ENCODE peak calls at places on chromosomes 4 and X, in eight cellular contexts. One of them, this sample, is unnamed.

GRCh38 chr4:101756181-101756580 is 34.3 kb upstream of the BANK1 start:
- DNase-seq in epithelial cell of esophagus: no peak
- DNase-seq in astrocyte of the cerebellum: no peak
- DNase-seq in tibial artery: no peak
- DNase-seq in GM23248: no peak
- DNase-seq in IMR-90: no peak
- DNase-seq in upper lobe of left lung: no peak
- DNase-seq in pancreas: no peak
- DNase-seq in this sample: no peak

GRCh38 chr4:2284934-2285664 is 23.2 kb upstream of the MXD4 start:
- DNase-seq in epithelial cell of esophagus: no peak
- DNase-seq in astrocyte of the cerebellum: peak; percentile 23
- DNase-seq in tibial artery: peak; percentile 41
- DNase-seq in GM23248: peak; percentile 79
- DNase-seq in IMR-90: peak; percentile 79
- DNase-seq in upper lobe of left lung: no peak
- DNase-seq in pancreas: peak; percentile 30
- DNase-seq in this sample: no peak

GRCh38 chr4:99806545-99806944 is 10.1 kb upstream of the DAPP1 start:
- DNase-seq in epithelial cell of esophagus: no peak
- DNase-seq in astrocyte of the cerebellum: no peak
- DNase-seq in tibial artery: no peak
- DNase-seq in GM23248: no peak
- DNase-seq in IMR-90: no peak
- DNase-seq in upper lobe of left lung: no peak
- DNase-seq in pancreas: no peak
- DNase-seq in this sample: no peak

GRCh38 chr4:8144359-8144758 is 14.3 kb downstream of the ABLIM2 start:
- DNase-seq in epithelial cell of esophagus: no peak
- DNase-seq in astrocyte of the cerebellum: no peak
- DNase-seq in tibial artery: no peak
- DNase-seq in GM23248: peak; percentile 28
- DNase-seq in IMR-90: no peak
- DNase-seq in upper lobe of left lung: no peak
- DNase-seq in pancreas: no peak
- DNase-seq in this sample: no peak

GRCh38 chrX:17413228-17413627 is 38.2 kb downstream of the NHS start:
- DNase-seq in epithelial cell of esophagus: peak; percentile 78
- DNase-seq in astrocyte of the cerebellum: peak; percentile 76
- DNase-seq in tibial artery: no peak
- DNase-seq in GM23248: peak; percentile 80
- DNase-seq in IMR-90: peak; percentile 88
- DNase-seq in upper lobe of left lung: no peak
- DNase-seq in pancreas: no peak
- DNase-seq in this sample: no peak

GRCh38 chr4:140152015-140152703 is 1.8 kb downstream of the MAML3 start:
- DNase-seq in epithelial cell of esophagus: peak; percentile 4
- DNase-seq in astrocyte of the cerebellum: no peak
- DNase-seq in tibial artery: peak; percentile 85
- DNase-seq in GM23248: peak; percentile 80
- DNase-seq in IMR-90: no peak
- DNase-seq in upper lobe of left lung: peak; percentile 81
- DNase-seq in pancreas: peak; percentile 86
- DNase-seq in this sample: peak; percentile 57

GRCh38 chrX:110408949-110409588 is 50.4 kb downstream of the RTL9 start:
- DNase-seq in epithelial cell of esophagus: no peak
- DNase-seq in astrocyte of the cerebellum: no peak
- DNase-seq in tibial artery: no peak
- DNase-seq in GM23248: no peak
- DNase-seq in IMR-90: peak; percentile 76
- DNase-seq in upper lobe of left lung: no peak
- DNase-seq in pancreas: no peak
- DNase-seq in this sample: no peak

GRCh38 chrX:78769356-78769755 is 21.8 kb downstream of the LPAR4 start:
- DNase-seq in epithelial cell of esophagus: no peak
- DNase-seq in astrocyte of the cerebellum: no peak
- DNase-seq in tibial artery: no peak
- DNase-seq in GM23248: no peak
- DNase-seq in IMR-90: no peak
- DNase-seq in upper lobe of left lung: no peak
- DNase-seq in pancreas: no peak
- DNase-seq in this sample: no peak

GRCh38 chr4:86048426-86048825 is 311.4 kb downstream of the MAPK10 start:
- DNase-seq in epithelial cell of esophagus: peak; percentile 65
- DNase-seq in astrocyte of the cerebellum: peak; percentile 20
- DNase-seq in tibial artery: no peak
- DNase-seq in GM23248: peak; percentile 88
- DNase-seq in IMR-90: peak; percentile 40
- DNase-seq in upper lobe of left lung: no peak
- DNase-seq in pancreas: no peak
- DNase-seq in this sample: no peak

GRCh38 chr4:125492957-125493356 is 178.2 kb downstream of the FAT4 start:
- DNase-seq in epithelial cell of esophagus: no peak
- DNase-seq in astrocyte of the cerebellum: no peak
- DNase-seq in tibial artery: no peak
- DNase-seq in GM23248: no peak
- DNase-seq in IMR-90: no peak
- DNase-seq in upper lobe of left lung: no peak
- DNase-seq in pancreas: no peak
- DNase-seq in this sample: no peak

GRCh38 chr4:106409901-106410889 is 41.6 kb upstream of the GIMD1 start:
- DNase-seq in epithelial cell of esophagus: no peak
- DNase-seq in astrocyte of the cerebellum: no peak
- DNase-seq in tibial artery: no peak
- DNase-seq in GM23248: no peak
- DNase-seq in IMR-90: no peak
- DNase-seq in upper lobe of left lung: no peak
- DNase-seq in pancreas: no peak
- DNase-seq in this sample: no peak

GRCh38 chr4:126354784-126355183 is 1040.0 kb downstream of the FAT4 start:
- DNase-seq in epithelial cell of esophagus: peak; percentile 79
- DNase-seq in astrocyte of the cerebellum: no peak
- DNase-seq in tibial artery: no peak
- DNase-seq in GM23248: no peak
- DNase-seq in IMR-90: no peak
- DNase-seq in upper lobe of left lung: no peak
- DNase-seq in pancreas: no peak
- DNase-seq in this sample: no peak

GRCh38 chrX:40646489-40647306 is 663 bp downstream of the CXorf38 start:
- DNase-seq in epithelial cell of esophagus: peak; percentile 24
- DNase-seq in astrocyte of the cerebellum: no peak
- DNase-seq in tibial artery: peak; percentile 74
- DNase-seq in GM23248: peak; percentile 67
- DNase-seq in IMR-90: peak; percentile 43
- DNase-seq in upper lobe of left lung: peak; percentile 50
- DNase-seq in pancreas: peak; percentile 80
- DNase-seq in this sample: no peak

GRCh38 chr4:41209901-41210300 is 4.4 kb downstream of the APBB2 start:
- DNase-seq in epithelial cell of esophagus: no peak
- DNase-seq in astrocyte of the cerebellum: no peak
- DNase-seq in tibial artery: no peak
- DNase-seq in GM23248: no peak
- DNase-seq in IMR-90: no peak
- DNase-seq in upper lobe of left lung: no peak
- DNase-seq in pancreas: no peak
- DNase-seq in this sample: no peak

DNA sequence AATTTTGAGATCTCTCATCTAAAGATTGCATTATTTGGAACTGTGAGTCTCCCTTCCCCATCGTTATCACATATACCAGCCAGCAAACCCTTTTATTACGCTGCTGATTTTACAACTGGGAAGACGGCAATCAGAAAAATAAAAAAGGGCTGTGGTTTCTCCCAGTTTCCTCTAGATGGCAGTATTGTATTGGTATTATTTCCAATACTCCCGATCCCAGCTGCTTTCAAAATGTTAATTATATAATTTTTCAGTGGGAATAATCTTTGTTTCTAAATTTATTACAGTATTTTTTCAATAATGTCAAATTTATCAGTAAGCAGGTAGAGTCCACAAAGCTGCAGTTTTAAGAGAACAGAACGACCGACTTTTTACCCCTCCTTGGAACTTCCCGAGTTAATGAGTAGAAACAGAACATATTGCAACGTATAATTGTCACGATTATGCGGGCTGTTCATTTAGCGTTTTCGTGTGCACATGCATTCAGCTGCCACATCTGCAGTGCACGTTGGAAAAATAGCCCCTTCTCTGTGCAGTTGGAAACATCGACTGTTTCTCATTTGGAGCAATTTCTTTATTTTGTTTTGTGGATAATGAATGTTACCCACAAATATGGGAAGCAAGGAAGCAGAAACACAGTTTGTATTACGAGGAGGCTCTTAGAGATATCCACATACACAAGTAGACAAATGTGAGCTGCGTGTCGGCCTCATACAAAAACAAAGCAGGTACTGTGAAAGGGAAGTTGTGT is 187.9 kb downstream of the STIM2 start:
- DNase-seq in epithelial cell of esophagus: peak; percentile 28
- DNase-seq in astrocyte of the cerebellum: peak; percentile 8
- DNase-seq in tibial artery: no peak
- DNase-seq in GM23248: peak; percentile 61
- DNase-seq in IMR-90: peak; percentile 27
- DNase-seq in upper lobe of left lung: no peak
- DNase-seq in pancreas: no peak
- DNase-seq in this sample: peak; percentile 12
- H3K4me3 ChIP-seq in epithelial cell of esophagus: no peak overlapping the region
- H3K4me3 ChIP-seq in astrocyte of the cerebellum: peak overlapping the region; percentile 33
- H3K4me3 ChIP-seq in tibial artery: peak overlapping the region; percentile 21
- H3K4me3 ChIP-seq in GM23248: peak overlapping the region; percentile 72
- H3K4me3 ChIP-seq in IMR-90: peak overlapping the region; percentile 44
- H3K4me3 ChIP-seq in upper lobe of left lung: peak overlapping the region; percentile 44
- H3K4me3 ChIP-seq in pancreas: no peak overlapping the region
- H3K4me3 ChIP-seq in this sample: no peak overlapping the region

DNA sequence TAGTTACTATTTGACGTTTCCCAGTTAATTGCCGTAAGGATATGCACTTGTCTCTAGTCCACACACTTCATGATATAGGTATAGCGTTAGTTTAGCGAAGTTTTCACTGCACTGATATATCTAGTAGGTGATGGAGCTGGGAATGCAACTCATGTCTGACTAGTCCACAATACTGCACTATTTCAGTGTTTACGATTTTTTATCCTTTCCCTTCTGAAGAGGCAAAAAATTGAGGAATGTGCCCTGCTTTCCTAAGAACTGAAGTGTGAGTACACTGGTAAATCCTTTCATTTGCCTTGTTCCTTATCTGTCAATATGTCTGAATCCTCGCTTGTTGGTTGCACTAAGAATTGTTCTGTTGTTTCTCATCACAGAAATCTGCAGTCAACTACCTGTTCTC is 1.0 kb downstream of the RPL36A start:
- DNase-seq in epithelial cell of esophagus: no peak
- DNase-seq in astrocyte of the cerebellum: no peak
- DNase-seq in tibial artery: no peak
- DNase-seq in GM23248: no peak
- DNase-seq in IMR-90: no peak
- DNase-seq in upper lobe of left lung: no peak
- DNase-seq in pancreas: no peak
- DNase-seq in this sample: no peak
- H3K4me3 ChIP-seq in epithelial cell of esophagus: peak overlapping the region; percentile 77
- H3K4me3 ChIP-seq in astrocyte of the cerebellum: peak overlapping the region; percentile 59
- H3K4me3 ChIP-seq in tibial artery: peak overlapping the region; percentile 53
- H3K4me3 ChIP-seq in GM23248: peak overlapping the region; percentile 85
- H3K4me3 ChIP-seq in IMR-90: peak overlapping the region; percentile 74
- H3K4me3 ChIP-seq in upper lobe of left lung: peak overlapping the region; percentile 58
- H3K4me3 ChIP-seq in pancreas: peak overlapping the region; percentile 26
- H3K4me3 ChIP-seq in this sample: peak overlapping the region; percentile 75

GRCh38 chrX:47587906-47588735 is 5.9 kb downstream of the TIMP1 start:
- DNase-seq in epithelial cell of esophagus: no peak
- DNase-seq in astrocyte of the cerebellum: no peak
- DNase-seq in tibial artery: no peak
- DNase-seq in GM23248: no peak
- DNase-seq in IMR-90: no peak
- DNase-seq in upper lobe of left lung: no peak
- DNase-seq in pancreas: peak; percentile 68
- DNase-seq in this sample: no peak

GRCh38 chrX:47585273-47585672 is 3.0 kb downstream of the TIMP1 start:
- DNase-seq in epithelial cell of esophagus: no peak
- DNase-seq in astrocyte of the cerebellum: no peak
- DNase-seq in tibial artery: no peak
- DNase-seq in GM23248: no peak
- DNase-seq in IMR-90: no peak
- DNase-seq in upper lobe of left lung: no peak
- DNase-seq in pancreas: no peak
- DNase-seq in this sample: no peak

GRCh38 chrX:47587091-47587891 is 5.1 kb downstream of the TIMP1 start:
- DNase-seq in epithelial cell of esophagus: peak; percentile 46
- DNase-seq in astrocyte of the cerebellum: no peak
- DNase-seq in tibial artery: no peak
- DNase-seq in GM23248: peak; percentile 47
- DNase-seq in IMR-90: peak; percentile 27
- DNase-seq in upper lobe of left lung: no peak
- DNase-seq in pancreas: no peak
- DNase-seq in this sample: no peak

GRCh38 chrX:47584714-47585113 is 2.5 kb downstream of the TIMP1 start:
- DNase-seq in epithelial cell of esophagus: no peak
- DNase-seq in astrocyte of the cerebellum: no peak
- DNase-seq in tibial artery: no peak
- DNase-seq in GM23248: no peak
- DNase-seq in IMR-90: no peak
- DNase-seq in upper lobe of left lung: no peak
- DNase-seq in pancreas: no peak
- DNase-seq in this sample: no peak

DNA sequence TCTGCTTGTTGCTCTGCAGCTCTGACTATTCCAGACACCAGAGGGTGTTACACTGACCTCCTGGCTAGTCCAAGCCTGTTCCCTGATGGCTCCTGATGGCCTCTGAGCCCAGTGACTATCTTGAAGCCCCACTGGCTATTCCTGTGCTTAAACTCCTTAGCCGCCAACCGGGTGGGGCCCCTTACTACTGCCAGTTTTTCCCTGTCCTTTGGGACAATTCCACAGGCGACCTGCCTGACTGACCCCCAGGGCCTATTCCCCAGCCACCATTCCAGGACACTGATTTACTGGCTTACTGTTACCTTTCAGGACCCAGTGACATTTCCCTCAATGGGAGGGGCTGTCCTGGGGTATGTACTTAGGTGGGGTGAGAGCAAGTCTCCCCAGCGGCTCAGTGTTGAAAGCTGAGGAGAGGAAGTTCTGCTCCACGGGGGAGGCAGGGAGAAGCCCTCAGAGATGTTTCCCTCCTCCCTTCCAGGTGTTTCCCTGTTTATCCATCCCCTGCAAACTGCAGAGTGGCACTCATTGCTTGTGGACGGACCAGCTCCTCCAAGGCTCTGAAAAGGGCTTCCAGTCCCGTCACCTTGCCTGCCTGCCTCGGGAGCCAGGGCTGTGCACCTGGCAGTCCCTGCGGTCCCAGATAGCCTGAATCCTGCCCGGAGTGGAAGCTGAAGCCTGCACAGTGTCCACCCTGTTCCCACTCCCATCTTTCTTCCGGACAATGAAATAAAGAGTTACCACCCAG is 4.0 kb downstream of the TIMP1 start:
- DNase-seq in epithelial cell of esophagus: no peak
- DNase-seq in astrocyte of the cerebellum: no peak
- DNase-seq in tibial artery: no peak
- DNase-seq in GM23248: no peak
- DNase-seq in IMR-90: no peak
- DNase-seq in upper lobe of left lung: no peak
- DNase-seq in pancreas: no peak
- DNase-seq in this sample: no peak
- H3K4me3 ChIP-seq in epithelial cell of esophagus: no peak overlapping the region
- H3K4me3 ChIP-seq in astrocyte of the cerebellum: no peak overlapping the region
- H3K4me3 ChIP-seq in tibial artery: no peak overlapping the region
- H3K4me3 ChIP-seq in GM23248: peak overlapping the region; percentile 87
- H3K4me3 ChIP-seq in IMR-90: no peak overlapping the region
- H3K4me3 ChIP-seq in upper lobe of left lung: no peak overlapping the region
- H3K4me3 ChIP-seq in pancreas: no peak overlapping the region
- H3K4me3 ChIP-seq in this sample: no peak overlapping the region

GRCh38 chr4:74523076-74523475 is 78.1 kb downstream of the AREG start:
- DNase-seq in epithelial cell of esophagus: no peak
- DNase-seq in astrocyte of the cerebellum: no peak
- DNase-seq in tibial artery: no peak
- DNase-seq in GM23248: no peak
- DNase-seq in IMR-90: no peak
- DNase-seq in upper lobe of left lung: no peak
- DNase-seq in pancreas: no peak
- DNase-seq in this sample: no peak
- H3K4me3 ChIP-seq in epithelial cell of esophagus: no peak overlapping the region
- H3K4me3 ChIP-seq in astrocyte of the cerebellum: no peak overlapping the region
- H3K4me3 ChIP-seq in tibial artery: no peak overlapping the region
- H3K4me3 ChIP-seq in GM23248: no peak overlapping the region
- H3K4me3 ChIP-seq in IMR-90: no peak overlapping the region
- H3K4me3 ChIP-seq in upper lobe of left lung: no peak overlapping the region
- H3K4me3 ChIP-seq in pancreas: no peak overlapping the region
- H3K4me3 ChIP-seq in this sample: no peak overlapping the region